ENCODE peak calls at places on chromosomes 2 and 18, in four cellular contexts. G, S, Y and F are unnamed samples.

GRCh38 chr2:120680136-120680761 is 55.4 kb upstream of the GLI2 start:
- DNase-seq in G (peak), S (peak), Y (peak), F (peak)

GRCh38 chr18:42931501-42931900 is 184.0 kb downstream of the RIT2 start:
- DNase-seq in G (no peak), S (peak), Y (no peak), F (no peak)

GRCh38 chr2:37582911-37583310 is 88.5 kb downstream of the CDC42EP3 start:
- DNase-seq in G (no peak), S (no peak), Y (no peak), F (no peak)

GRCh38 chr2:105138643-105139042 is 100.8 kb downstream of the MRPS9 start:
- DNase-seq in G (no peak), S (no peak), Y (no peak), F (no peak)

GRCh38 chr2:8754056-8754790 is 72.4 kb downstream of the ID2 start:
- DNase-seq in G (no peak), S (no peak), Y (no peak), F (no peak)

GRCh38 chr2:105238664-105239240 is 2.8 kb upstream of the GPR45 start:
- DNase-seq in G (no peak), S (peak), Y (no peak), F (no peak)

GRCh38 chr2:160575363-160575762 is 81.8 kb upstream of the RBMS1 start:
- DNase-seq in G (no peak), S (no peak), Y (no peak), F (no peak)

GRCh38 chr2:133264951-133265949 is 303.0 kb downstream of the NCKAP5 start:
- DNase-seq in G (peak), S (no peak), Y (peak), F (peak)